ENCODE peak calls at places on chromosomes 13 and 19, in five cellular contexts. Y, H, C, D and J are unnamed samples. For H3K27me3, the result is how much of the 10 kb centered on the place peaks cover.

GRCh38 chr13:97496511-97496910 is 62.5 kb downstream of the RAP2A start:
- DNase-seq in D (no peak), Y (no peak), H (no peak), C (no peak), J (no peak)

GRCh38 chr19:13841339-13842293 is 35.3 kb upstream of the NANOS3 start:
- DNase-seq in C (no peak), H (peak), D (peak), Y (no peak), J (peak)

GRCh38 chr19:17671906-17672305 is 16.2 kb downstream of the UNC13A start:
- DNase-seq in C (no peak), Y (no peak), H (peak), D (no peak), J (no peak)

GRCh38 chr13:48976677-48977625 is 1.2 kb downstream of the FNDC3A start:
- DNase-seq in Y (no peak), D (peak), C (no peak), H (no peak), J (no peak)

GRCh38 chr13:25743426-25743825 is 308.4 kb downstream of the SHISA2 start:
- DNase-seq in C (no peak), Y (no peak), H (no peak), D (no peak), J (no peak)

GRCh38 chr13:80047406-80047805 is 293.5 kb downstream of the SPRY2 start:
- DNase-seq in H (no peak), D (no peak), Y (no peak), C (no peak), J (no peak)

GRCh38 chr13:111861766-111862366 is 205.1 kb upstream of the SOX1 start:
- DNase-seq in D (no peak), Y (no peak), H (no peak), C (no peak), J (no peak)

GRCh38 chr13:43572601-43573360 is 214.0 kb downstream of the ENOX1 start:
- DNase-seq in H (no peak), D (no peak), C (no peak), Y (no peak), J (no peak)

GRCh38 chr13:64912141-64912540 is 2318.0 kb downstream of the PCDH9 start:
- DNase-seq in D (no peak), H (no peak), Y (no peak), C (no peak), J (no peak)

GRCh38 chr19:31154021-31154420 is 195.2 kb downstream of the TSHZ3 start:
- DNase-seq in D (no peak), H (no peak), Y (no peak), C (no peak), J (no peak)

GRCh38 chr19:18155095-18156087 is 2.4 kb downstream of the PIK3R2 start:
- DNase-seq in C (no peak), H (no peak), D (peak), Y (no peak), J (no peak)

GRCh38 chr19:20247016-20247683 is 80.1 kb downstream of the ZNF486 start:
- DNase-seq in H (peak), Y (no peak), C (no peak), D (no peak), J (no peak)

GRCh38 chr19:18514800-18515682 is 6.8 kb downstream of the ELL start:
- DNase-seq in Y (no peak), H (peak), C (no peak), D (peak), J (peak)

GRCh38 chr13:96575423-96576320 is 418.6 kb downstream of the OXGR1 start:
- DNase-seq in D (no peak), Y (no peak), H (no peak), C (no peak), J (no peak)

GRCh38 chr13:23081246-23081645 is 99.5 kb upstream of the SGCG start:
- DNase-seq in C (no peak), Y (no peak), H (no peak), D (no peak), J (no peak)

GRCh38 chr13:49219647-49220034 is 497 bp upstream of the MLNR start:
- DNase-seq in C (no peak), H (no peak), D (peak), Y (no peak), J (no peak)

GRCh38 chr19:38531515-38531914 is 86.2 kb downstream of the MAP4K1 start:
- DNase-seq in C (no peak), Y (no peak), H (no peak), D (no peak), J (no peak)

GRCh38 chr19:36054733-36055686 is at the start of gene WDR62:
- DNase-seq in D (peak), C (peak), Y (no peak), H (peak), J (peak)

DNA sequence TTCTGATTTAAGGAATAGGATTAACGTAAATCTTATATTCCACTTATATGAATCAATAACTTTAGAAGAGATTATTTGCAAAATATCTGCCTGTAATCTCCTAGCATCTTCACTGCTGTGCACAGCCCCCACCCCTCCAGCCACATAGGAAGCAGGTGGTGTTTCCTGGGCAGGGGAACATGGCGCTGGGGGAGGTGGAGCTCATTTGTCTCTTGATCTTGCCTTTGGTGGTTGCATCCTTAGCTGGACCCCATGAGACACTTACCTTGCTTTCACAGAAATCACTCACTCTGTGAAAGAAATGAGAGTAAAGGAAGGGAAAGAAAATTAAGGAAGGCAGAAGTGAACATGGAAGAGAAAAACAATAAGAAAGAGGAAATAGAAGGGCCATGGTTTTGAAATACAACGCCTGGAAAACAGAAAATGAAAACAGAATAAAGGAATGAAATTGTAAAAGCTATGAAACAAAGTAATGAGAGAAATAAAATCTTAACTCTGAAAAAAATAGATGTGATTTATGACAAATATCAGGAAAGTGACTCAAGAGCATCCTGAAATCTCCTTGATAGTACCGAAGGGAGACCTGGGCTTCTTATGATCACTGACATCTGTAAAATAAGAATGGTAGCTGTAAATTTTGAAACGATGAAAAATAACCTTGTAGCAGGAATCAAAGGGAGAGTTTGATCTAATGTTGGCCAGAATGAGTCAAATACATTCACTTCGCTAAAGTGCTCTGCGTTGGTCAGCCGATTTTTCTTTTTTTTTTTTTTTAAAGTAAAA is 17.2 kb upstream of the RNASEH2B start:
- DNase-seq in D (peak), Y (no peak), H (peak), C (no peak), J (no peak)
- TF ChIP-seq POLR2AphosphoS5 in D (no peak), Y (no peak), H (peak), C (peak), J (no peak)

DNA sequence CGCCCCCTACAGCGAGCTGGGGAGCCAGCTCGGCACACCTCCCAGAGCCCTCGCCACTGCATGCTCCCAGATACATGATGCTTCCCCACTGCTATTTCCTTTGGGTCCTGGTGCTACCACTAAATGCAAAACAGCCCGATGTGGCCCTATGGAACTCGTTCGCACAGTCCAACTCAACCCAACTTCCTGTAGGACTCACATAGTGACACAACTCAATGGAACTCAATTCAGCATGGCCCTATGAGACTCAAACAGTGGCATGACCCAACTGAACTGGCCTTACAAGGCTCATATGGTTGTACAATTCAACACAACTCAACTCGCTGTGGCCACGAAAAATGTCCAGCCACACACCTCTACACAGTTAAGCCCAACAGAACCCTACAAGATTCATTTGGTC is 3.5 kb downstream of the KCNA7 start:
- DNase-seq in Y (no peak), C (no peak), H (no peak), D (no peak), J (no peak)
- H3K27me3 ChIP-seq in Y (half or more), C (under half), H (under half), D (half or more), J (half or more)

GRCh38 chr19:58544591-58545285 is 874 bp downstream of the TRIM28 start:
- DNase-seq in Y (no peak), H (peak), C (no peak), D (no peak), J (peak)

GRCh38 chr19:58543826-58544590 is at the start of gene TRIM28:
- DNase-seq in H (peak), Y (peak), C (peak), D (peak), J (peak)

GRCh38 chr19:58546131-58546530 is 2.3 kb downstream of the TRIM28 start:
- DNase-seq in Y (no peak), H (no peak), D (no peak), C (no peak), J (no peak)

GRCh38 chr19:58547323-58548312 is 3.8 kb downstream of the TRIM28 start:
- DNase-seq in Y (no peak), H (no peak), D (no peak), C (no peak), J (no peak)

DNA sequence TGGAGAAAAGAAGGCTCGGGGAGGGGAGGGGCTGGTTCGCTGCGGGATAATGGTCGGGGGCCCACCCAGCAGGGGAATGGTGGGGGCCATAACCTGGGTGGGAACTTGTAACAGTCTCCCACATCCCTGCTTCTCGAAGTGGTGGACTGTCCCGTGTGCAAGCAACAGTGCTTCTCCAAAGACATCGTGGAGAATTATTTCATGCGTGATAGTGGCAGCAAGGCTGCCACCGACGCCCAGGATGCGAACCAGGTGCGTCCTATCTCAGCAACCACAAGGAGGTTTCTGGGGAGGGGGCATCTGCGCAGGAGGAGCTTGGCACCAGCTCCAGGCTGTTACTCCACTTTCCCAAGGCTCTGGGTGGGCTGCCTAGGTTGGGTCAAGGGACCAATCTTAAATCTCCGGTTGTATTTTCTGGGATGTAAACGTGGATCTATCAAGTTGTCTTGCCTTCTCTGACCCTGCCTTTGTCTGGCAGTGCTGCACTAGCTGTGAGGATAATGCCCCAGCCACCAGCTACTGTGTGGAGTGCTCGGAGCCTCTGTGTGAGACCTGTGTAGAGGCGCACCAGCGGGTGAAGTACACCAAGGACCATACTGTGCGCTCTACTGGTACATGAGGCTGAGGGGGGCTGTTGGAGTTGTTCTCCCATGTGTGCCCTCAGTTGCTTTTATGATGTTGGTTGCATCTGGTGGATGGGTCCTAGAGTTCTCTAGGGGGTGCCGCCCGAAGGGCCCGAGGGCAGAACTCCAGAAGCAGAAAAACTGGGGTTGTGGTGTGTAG is 1.6 kb downstream of the TRIM28 start:
- DNase-seq in C (no peak), Y (no peak), H (no peak), D (no peak), J (peak)
- TF ChIP-seq POLR2AphosphoS5 in C (peak), Y (peak), H (no peak), D (no peak), J (no peak)

GRCh38 chr19:41939861-41940442 is 11.7 kb upstream of the ERFL start:
- DNase-seq in H (no peak), Y (no peak), C (no peak), D (peak), J (no peak)
- H3K27me3 ChIP-seq in H (under half), Y (under half), C (under half), D (under half), J (under half)

DNA sequence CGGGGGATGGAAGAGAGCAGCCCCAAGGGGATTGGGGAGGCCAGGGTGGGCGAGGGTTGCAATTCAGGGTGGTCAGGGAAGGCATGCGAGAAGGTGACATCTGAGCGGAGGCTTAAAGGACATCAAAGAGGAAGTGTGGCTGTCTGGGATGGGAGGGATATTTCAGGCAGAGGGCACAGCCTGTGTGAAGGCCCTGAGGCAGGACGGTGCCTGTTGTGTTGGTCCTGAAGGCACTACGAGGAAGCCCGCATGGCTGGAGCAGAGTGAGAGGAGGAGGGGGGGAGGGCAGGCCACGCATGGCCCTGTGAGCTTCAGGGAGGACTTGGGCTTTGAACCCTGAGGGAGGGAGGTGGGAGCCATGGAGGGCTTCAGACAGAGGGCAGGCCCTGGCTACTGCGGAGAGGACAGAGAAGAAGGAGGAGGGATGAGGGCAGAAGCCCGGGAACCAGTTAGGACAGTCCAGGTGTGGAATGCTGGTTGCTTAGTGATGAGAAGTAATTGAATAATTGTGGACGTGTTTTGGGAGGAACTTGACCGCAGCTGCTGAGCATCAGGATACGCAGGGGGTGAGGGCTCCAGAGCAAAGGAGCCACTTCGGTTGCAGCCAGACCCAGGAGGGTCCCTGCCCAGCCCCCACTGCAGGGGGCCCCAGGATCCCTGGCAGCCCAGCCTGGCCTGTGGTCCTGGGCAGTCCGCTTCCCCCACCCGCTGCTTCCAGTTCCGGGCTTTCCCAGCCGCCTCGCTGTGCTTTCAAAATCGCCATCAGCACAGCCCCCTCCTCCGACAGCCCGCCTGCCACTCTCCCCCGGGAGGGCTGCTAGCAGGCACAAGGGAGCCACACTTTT is 6.2 kb downstream of the TLE6 start:
- DNase-seq in D (peak), H (no peak), C (no peak), Y (peak), J (peak)
- TF ChIP-seq POLR2AphosphoS5 in D (peak), H (no peak), C (no peak), Y (no peak), J (peak)

GRCh38 chr13:99963832-99964339 is 7.7 kb downstream of the ZIC5 start:
- DNase-seq in D (no peak), H (no peak), Y (no peak), C (no peak), J (no peak)
- H3K27me3 ChIP-seq in D (half or more), H (half or more), Y (under half), C (under half), J (half or more)

GRCh38 chr13:110458017-110458416 is 103.5 kb downstream of the RAB20 start:
- DNase-seq in Y (no peak), C (no peak), D (no peak), H (no peak), J (no peak)
- TF ChIP-seq POLR2AphosphoS5 in Y (no peak), C (no peak), D (no peak), H (no peak), J (peak)

DNA sequence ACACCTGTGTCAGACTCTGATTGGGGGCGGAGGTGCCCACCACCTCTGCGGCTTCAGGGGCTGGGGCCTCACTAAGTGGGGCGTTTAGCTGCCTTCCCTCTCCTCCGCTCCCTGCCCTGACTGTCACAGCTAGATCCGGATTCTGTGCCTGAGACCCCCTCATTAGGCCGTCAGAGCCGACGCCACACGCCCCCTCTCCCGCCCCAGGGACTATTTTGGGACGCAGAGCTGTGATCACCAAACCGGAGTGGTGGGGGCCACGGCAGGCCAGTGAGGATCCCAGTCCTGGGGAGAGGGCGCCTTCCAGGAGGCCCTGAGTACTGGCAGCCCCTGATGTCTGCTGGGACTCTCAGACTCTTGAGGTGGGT is 762 bp downstream of the KANK3 start:
- DNase-seq in H (no peak), Y (no peak), D (no peak), C (no peak), J (no peak)
- H3K27me3 ChIP-seq in H (under half), Y (under half), D (half or more), C (under half), J (under half)

GRCh38 chr13:73133536-73133935 is 74.7 kb downstream of the KLF5 start:
- DNase-seq in H (no peak), Y (no peak), D (peak), C (no peak), J (no peak)
- TF ChIP-seq POLR2AphosphoS5 in H (no peak), Y (no peak), D (no peak), C (no peak), J (no peak)